ENCODE peak calls at places on chromosomes 6 and 20, in seven cellular contexts. One of them, this sample, is unnamed.
A peak's percentile ranks its signal among the peaks of the same experiment; 100 is the strongest.

GRCh38 chr6:142566628-142567396 is 265.0 kb downstream of the ADGRG6 start:
- DNase-seq in lower leg skin: peak; percentile 31
- DNase-seq in prostate gland: peak; percentile 20
- DNase-seq in heart left ventricle: peak; percentile 28
- DNase-seq in gastrocnemius medialis: no peak
- DNase-seq in body of pancreas: peak; percentile 56
- DNase-seq in Peyer's patch: peak; percentile 67
- DNase-seq in this sample: peak; percentile 25

GRCh38 chr6:3849681-3850450 is 693 bp downstream of the FAM50B start:
- DNase-seq in prostate gland: no peak
- DNase-seq in Peyer's patch: no peak
- DNase-seq in gastrocnemius medialis: peak; percentile 21
- DNase-seq in body of pancreas: peak; percentile 46
- DNase-seq in heart left ventricle: no peak
- DNase-seq in lower leg skin: no peak
- DNase-seq in this sample: peak; percentile 58

GRCh38 chr6:14975124-14975815 is 270.6 kb upstream of the JARID2 start:
- DNase-seq in Peyer's patch: no peak
- DNase-seq in body of pancreas: no peak
- DNase-seq in heart left ventricle: no peak
- DNase-seq in lower leg skin: no peak
- DNase-seq in prostate gland: no peak
- DNase-seq in gastrocnemius medialis: no peak
- DNase-seq in this sample: no peak

GRCh38 chr6:52263709-52264320 is 19.5 kb upstream of the IL17F start:
- DNase-seq in lower leg skin: peak; percentile 44
- DNase-seq in prostate gland: peak; percentile 21
- DNase-seq in gastrocnemius medialis: peak; percentile 43
- DNase-seq in heart left ventricle: peak; percentile 46
- DNase-seq in Peyer's patch: peak; percentile 82
- DNase-seq in body of pancreas: peak; percentile 59
- DNase-seq in this sample: peak; percentile 41

GRCh38 chr6:50185006-50185405 is 135.3 kb upstream of the DEFB112 start:
- DNase-seq in heart left ventricle: no peak
- DNase-seq in lower leg skin: no peak
- DNase-seq in body of pancreas: no peak
- DNase-seq in gastrocnemius medialis: no peak
- DNase-seq in prostate gland: no peak
- DNase-seq in Peyer's patch: no peak
- DNase-seq in this sample: no peak

GRCh38 chr6:21109421-21110178 is 484.0 kb upstream of the SOX4 start:
- DNase-seq in Peyer's patch: no peak
- DNase-seq in lower leg skin: no peak
- DNase-seq in body of pancreas: no peak
- DNase-seq in gastrocnemius medialis: no peak
- DNase-seq in prostate gland: no peak
- DNase-seq in heart left ventricle: no peak
- DNase-seq in this sample: no peak

GRCh38 chr6:21610376-21610775 is 16.8 kb downstream of the SOX4 start:
- DNase-seq in prostate gland: no peak
- DNase-seq in body of pancreas: no peak
- DNase-seq in Peyer's patch: no peak
- DNase-seq in heart left ventricle: no peak
- DNase-seq in gastrocnemius medialis: no peak
- DNase-seq in lower leg skin: no peak
- DNase-seq in this sample: no peak

GRCh38 chr20:63861981-63862901 is 943 bp downstream of the ABHD16B start:
- DNase-seq in body of pancreas: no peak
- DNase-seq in Peyer's patch: no peak
- DNase-seq in heart left ventricle: no peak
- DNase-seq in prostate gland: no peak
- DNase-seq in gastrocnemius medialis: no peak
- DNase-seq in lower leg skin: no peak
- DNase-seq in this sample: peak; percentile 30

GRCh38 chr20:8213831-8214587 is 81.9 kb downstream of the PLCB1 start:
- DNase-seq in lower leg skin: no peak
- DNase-seq in Peyer's patch: no peak
- DNase-seq in gastrocnemius medialis: no peak
- DNase-seq in body of pancreas: no peak
- DNase-seq in prostate gland: no peak
- DNase-seq in heart left ventricle: no peak
- DNase-seq in this sample: no peak

GRCh38 chr6:165726915-165727314 is 63.9 kb upstream of the PDE10A start:
- DNase-seq in Peyer's patch: no peak
- DNase-seq in heart left ventricle: no peak
- DNase-seq in prostate gland: no peak
- DNase-seq in gastrocnemius medialis: no peak
- DNase-seq in lower leg skin: no peak
- DNase-seq in body of pancreas: no peak
- DNase-seq in this sample: no peak

GRCh38 chr6:108904731-108905130 is 56.5 kb downstream of the ARMC2 start:
- DNase-seq in body of pancreas: no peak
- DNase-seq in prostate gland: no peak
- DNase-seq in heart left ventricle: no peak
- DNase-seq in Peyer's patch: peak; percentile 65
- DNase-seq in gastrocnemius medialis: no peak
- DNase-seq in lower leg skin: no peak
- DNase-seq in this sample: no peak

GRCh38 chr6:6689413-6690143 is 101.1 kb downstream of the LY86 start:
- DNase-seq in lower leg skin: no peak
- DNase-seq in heart left ventricle: no peak
- DNase-seq in prostate gland: no peak
- DNase-seq in Peyer's patch: no peak
- DNase-seq in gastrocnemius medialis: no peak
- DNase-seq in body of pancreas: no peak
- DNase-seq in this sample: no peak

GRCh38 chr6:38239719-38240451 is 399.8 kb downstream of the BTBD9 start:
- DNase-seq in prostate gland: no peak
- DNase-seq in Peyer's patch: no peak
- DNase-seq in heart left ventricle: no peak
- DNase-seq in body of pancreas: no peak
- DNase-seq in gastrocnemius medialis: no peak
- DNase-seq in lower leg skin: no peak
- DNase-seq in this sample: no peak

GRCh38 chr20:4156411-4156810 is 141.1 kb upstream of the RNF24 start:
- DNase-seq in body of pancreas: no peak
- DNase-seq in prostate gland: no peak
- DNase-seq in lower leg skin: no peak
- DNase-seq in Peyer's patch: no peak
- DNase-seq in gastrocnemius medialis: no peak
- DNase-seq in heart left ventricle: no peak
- DNase-seq in this sample: no peak

GRCh38 chr20:34983089-34983820 is 27.6 kb downstream of the MYH7B start:
- DNase-seq in heart left ventricle: no peak
- DNase-seq in lower leg skin: no peak
- DNase-seq in prostate gland: no peak
- DNase-seq in body of pancreas: no peak
- DNase-seq in gastrocnemius medialis: no peak
- DNase-seq in Peyer's patch: no peak
- DNase-seq in this sample: no peak

GRCh38 chr6:31943742-31944141 is 2.2 kb upstream of the CFB start:
- DNase-seq in lower leg skin: no peak
- DNase-seq in gastrocnemius medialis: no peak
- DNase-seq in Peyer's patch: no peak
- DNase-seq in heart left ventricle: no peak
- DNase-seq in prostate gland: no peak
- DNase-seq in body of pancreas: no peak
- DNase-seq in this sample: no peak

GRCh38 chr20:17226410-17227198 is at the start of gene PCSK2:
- DNase-seq in Peyer's patch: no peak
- DNase-seq in body of pancreas: peak; percentile 58
- DNase-seq in prostate gland: no peak
- DNase-seq in lower leg skin: no peak
- DNase-seq in gastrocnemius medialis: no peak
- DNase-seq in heart left ventricle: peak; percentile 24
- DNase-seq in this sample: peak; percentile 86

GRCh38 chr6:10999994-11000393 is 44.1 kb downstream of the ELOVL2 start:
- DNase-seq in Peyer's patch: no peak
- DNase-seq in prostate gland: no peak
- DNase-seq in heart left ventricle: no peak
- DNase-seq in gastrocnemius medialis: no peak
- DNase-seq in body of pancreas: no peak
- DNase-seq in lower leg skin: no peak
- DNase-seq in this sample: no peak

GRCh38 chr6:2914318-2914660 is 11.2 kb upstream of the SERPINB9 start:
- DNase-seq in body of pancreas: no peak
- DNase-seq in heart left ventricle: no peak
- DNase-seq in Peyer's patch: no peak
- DNase-seq in prostate gland: no peak
- DNase-seq in gastrocnemius medialis: no peak
- DNase-seq in lower leg skin: no peak
- DNase-seq in this sample: no peak

GRCh38 chr20:58822175-58822574 is 28.5 kb downstream of the GNAS-AS1 start:
- DNase-seq in Peyer's patch: no peak
- DNase-seq in lower leg skin: no peak
- DNase-seq in gastrocnemius medialis: peak; percentile 67
- DNase-seq in prostate gland: no peak
- DNase-seq in heart left ventricle: no peak
- DNase-seq in body of pancreas: no peak
- DNase-seq in this sample: no peak

GRCh38 chr6:151004415-151005024 is 139.0 kb downstream of the MTHFD1L start:
- DNase-seq in lower leg skin: peak; percentile 33
- DNase-seq in gastrocnemius medialis: no peak
- DNase-seq in prostate gland: peak; percentile 34
- DNase-seq in Peyer's patch: no peak
- DNase-seq in body of pancreas: no peak
- DNase-seq in heart left ventricle: no peak
- DNase-seq in this sample: no peak

GRCh38 chr20:8545212-8545611 is 413.1 kb downstream of the PLCB1 start:
- DNase-seq in gastrocnemius medialis: no peak
- DNase-seq in heart left ventricle: no peak
- DNase-seq in prostate gland: no peak
- DNase-seq in body of pancreas: no peak
- DNase-seq in Peyer's patch: no peak
- DNase-seq in lower leg skin: no peak
- DNase-seq in this sample: no peak

GRCh38 chr6:19433101-19433500 is 404.1 kb upstream of the ID4 start:
- DNase-seq in prostate gland: peak; percentile 76
- DNase-seq in lower leg skin: no peak
- DNase-seq in body of pancreas: no peak
- DNase-seq in Peyer's patch: no peak
- DNase-seq in heart left ventricle: no peak
- DNase-seq in gastrocnemius medialis: no peak
- DNase-seq in this sample: no peak

GRCh38 chr6:36120979-36121706 is 9.2 kb upstream of the MAPK13 start:
- DNase-seq in Peyer's patch: peak; percentile 91
- DNase-seq in heart left ventricle: peak; percentile 33
- DNase-seq in gastrocnemius medialis: peak; percentile 34
- DNase-seq in lower leg skin: peak; percentile 62
- DNase-seq in prostate gland: peak; percentile 78
- DNase-seq in body of pancreas: no peak
- DNase-seq in this sample: no peak

GRCh38 chr6:103002282-103002681 is 1608.8 kb downstream of the GRIK2 start:
- DNase-seq in lower leg skin: no peak
- DNase-seq in prostate gland: no peak
- DNase-seq in Peyer's patch: no peak
- DNase-seq in heart left ventricle: no peak
- DNase-seq in body of pancreas: peak; percentile 10
- DNase-seq in gastrocnemius medialis: no peak
- DNase-seq in this sample: no peak

GRCh38 chr6:103001724-103002123 is 1608.2 kb downstream of the GRIK2 start:
- DNase-seq in heart left ventricle: no peak
- DNase-seq in prostate gland: no peak
- DNase-seq in Peyer's patch: no peak
- DNase-seq in lower leg skin: no peak
- DNase-seq in gastrocnemius medialis: no peak
- DNase-seq in body of pancreas: no peak
- DNase-seq in this sample: no peak

GRCh38 chr6:102995491-102995890 is 1602.0 kb downstream of the GRIK2 start:
- DNase-seq in heart left ventricle: no peak
- DNase-seq in body of pancreas: no peak
- DNase-seq in Peyer's patch: no peak
- DNase-seq in gastrocnemius medialis: no peak
- DNase-seq in prostate gland: no peak
- DNase-seq in lower leg skin: no peak
- DNase-seq in this sample: no peak

GRCh38 chr6:102994866-102995265 is 1601.4 kb downstream of the GRIK2 start:
- DNase-seq in heart left ventricle: no peak
- DNase-seq in lower leg skin: no peak
- DNase-seq in prostate gland: no peak
- DNase-seq in Peyer's patch: no peak
- DNase-seq in gastrocnemius medialis: no peak
- DNase-seq in body of pancreas: no peak
- DNase-seq in this sample: no peak

GRCh38 chr6:103000686-103001085 is 1607.2 kb downstream of the GRIK2 start:
- DNase-seq in heart left ventricle: no peak
- DNase-seq in gastrocnemius medialis: no peak
- DNase-seq in lower leg skin: no peak
- DNase-seq in prostate gland: no peak
- DNase-seq in body of pancreas: no peak
- DNase-seq in Peyer's patch: no peak
- DNase-seq in this sample: no peak
- H3K4me3 ChIP-seq in heart left ventricle: no peak overlapping the region
- H3K4me3 ChIP-seq in gastrocnemius medialis: no peak overlapping the region
- H3K4me3 ChIP-seq in lower leg skin: no peak overlapping the region
- H3K4me3 ChIP-seq in prostate gland: no peak overlapping the region
- H3K4me3 ChIP-seq in body of pancreas: no peak overlapping the region
- H3K4me3 ChIP-seq in Peyer's patch: no peak overlapping the region
- H3K4me3 ChIP-seq in this sample: no peak overlapping the region

GRCh38 chr6:104332407-104332806 is 527.3 kb downstream of the HACE1 start:
- DNase-seq in lower leg skin: no peak
- DNase-seq in body of pancreas: no peak
- DNase-seq in heart left ventricle: no peak
- DNase-seq in Peyer's patch: no peak
- DNase-seq in prostate gland: no peak
- DNase-seq in gastrocnemius medialis: no peak
- DNase-seq in this sample: no peak
- TF ChIP-seq POLR2A in lower leg skin: no peak
- TF ChIP-seq POLR2A in body of pancreas: no peak
- TF ChIP-seq POLR2A in heart left ventricle: no peak
- TF ChIP-seq POLR2A in Peyer's patch: no peak
- TF ChIP-seq POLR2A in prostate gland: no peak
- TF ChIP-seq POLR2A in gastrocnemius medialis: no peak
- TF ChIP-seq POLR2A in this sample: no peak

GRCh38 chr6:16505711-16506362 is 255.4 kb downstream of the ATXN1 start:
- DNase-seq in Peyer's patch: no peak
- DNase-seq in lower leg skin: no peak
- DNase-seq in gastrocnemius medialis: no peak
- DNase-seq in body of pancreas: no peak
- DNase-seq in prostate gland: no peak
- DNase-seq in heart left ventricle: no peak
- DNase-seq in this sample: peak; percentile 39
- TF ChIP-seq CTCF in Peyer's patch: no peak
- TF ChIP-seq CTCF in lower leg skin: no peak
- TF ChIP-seq CTCF in gastrocnemius medialis: no peak
- TF ChIP-seq CTCF in body of pancreas: no peak
- TF ChIP-seq CTCF in prostate gland: no peak
- TF ChIP-seq CTCF in heart left ventricle: no peak
- TF ChIP-seq CTCF in this sample: no peak

DNA sequence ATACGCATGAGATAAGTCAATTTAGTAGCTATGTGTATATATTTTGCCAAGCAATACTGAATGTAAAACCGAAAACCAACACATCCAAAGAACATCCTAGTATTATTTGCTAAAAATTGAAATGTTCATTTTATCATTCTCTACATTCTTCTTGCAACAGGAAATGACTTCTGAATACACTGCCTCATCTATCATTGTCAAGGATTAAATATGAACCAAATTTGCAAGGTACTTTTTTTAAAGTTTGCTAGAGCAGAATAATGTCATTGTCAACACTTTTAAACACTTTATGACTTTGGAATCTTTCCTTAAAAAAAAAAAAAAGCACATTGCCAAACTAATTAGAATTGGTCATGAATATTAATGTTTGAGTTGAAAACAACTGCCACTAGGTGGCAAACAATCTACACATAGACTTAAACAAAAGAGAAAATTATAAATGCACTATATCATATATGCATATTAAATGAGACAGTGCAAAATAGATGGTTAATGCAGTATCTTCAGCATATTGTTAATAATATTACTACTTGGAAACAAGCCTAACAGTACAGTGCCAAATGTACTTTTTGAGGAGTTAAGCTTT is 32.5 kb upstream of the TMEM244 start:
- DNase-seq in prostate gland: no peak
- DNase-seq in gastrocnemius medialis: no peak
- DNase-seq in heart left ventricle: no peak
- DNase-seq in body of pancreas: no peak
- DNase-seq in lower leg skin: no peak
- DNase-seq in Peyer's patch: no peak
- DNase-seq in this sample: no peak
- H3K4me3 ChIP-seq in prostate gland: no peak overlapping the region
- H3K4me3 ChIP-seq in gastrocnemius medialis: no peak overlapping the region
- H3K4me3 ChIP-seq in heart left ventricle: no peak overlapping the region
- H3K4me3 ChIP-seq in body of pancreas: no peak overlapping the region
- H3K4me3 ChIP-seq in lower leg skin: no peak overlapping the region
- H3K4me3 ChIP-seq in Peyer's patch: no peak overlapping the region
- H3K4me3 ChIP-seq in this sample: no peak overlapping the region

This sample was measured in ovary.